ENCODE peak calls at places on chromosomes 12 and 14, in nine cellular contexts. Q is SW480, W is K562, T is Daoy, G is foreskin keratinocyte, D is T47D, N is WTC11, Z is NCI-H345, U is ovary. V is an unnamed sample.

GRCh38 chr12:131833896-131834641 is 5.9 kb downstream of the MMP17 start:
- DNase-seq in Q (no peak), W (no peak), T (peak), G (no peak), D (peak), N (no peak), Z (peak), U (no peak), V (peak)

GRCh38 chr12:80648866-80649265 is 58.6 kb upstream of the MYF6 start:
- DNase-seq in Q (no peak), W (no peak), T (no peak), G (peak), D (no peak), N (no peak), Z (no peak), U (no peak), V (no peak)

GRCh38 chr14:68785817-68786490 is 6.9 kb downstream of the ZFP36L1 start:
- DNase-seq in Q (peak), W (peak), T (peak), G (peak), D (peak), N (no peak), Z (no peak), U (no peak), V (no peak)

GRCh38 chr12:131153016-131153415 is 199.3 kb downstream of the ADGRD1 start:
- DNase-seq in Q (no peak), W (no peak), T (no peak), G (no peak), D (no peak), N (no peak), Z (no peak), U (no peak), V (no peak)

GRCh38 chr12:130414381-130414780 is 76.7 kb downstream of the PIWIL1 start:
- DNase-seq in Q (no peak), W (no peak), T (no peak), G (no peak), D (no peak), N (no peak), Z (no peak), U (no peak), V (no peak)

GRCh38 chr12:2052861-2053674 is at the start of gene CACNA1C:
- DNase-seq in Q (peak), W (no peak), T (peak), G (peak), D (peak), N (peak), Z (peak), U (peak), V (peak)

GRCh38 chr14:70885343-70886014 is 21.8 kb upstream of the PCNX1 start:
- DNase-seq in Q (no peak), W (no peak), T (no peak), G (no peak), D (no peak), N (no peak), Z (no peak), U (no peak), V (no peak)

GRCh38 chr12:132761032-132761910 is at the start of gene ANKLE2:
- DNase-seq in Q (peak), W (peak), T (peak), G (no peak), D (peak), N (peak), Z (peak), U (peak), V (peak)

GRCh38 chr12:88519802-88520435 is 60.4 kb downstream of the KITLG start:
- DNase-seq in Q (no peak), W (no peak), T (no peak), G (peak), D (no peak), N (no peak), Z (no peak), U (no peak), V (no peak)

GRCh38 chr14:99821519-99822165 is 28.4 kb downstream of the EML1 start:
- DNase-seq in Q (peak), W (no peak), T (peak), G (peak), D (no peak), N (no peak), Z (no peak), U (no peak), V (no peak)

V was measured in NCI-H1436.